ENCODE peak calls at places on chromosomes 6 and 20, in six cellular contexts. X is GM23248, F is thoracic aorta, H is cardiac muscle cell, M is A673, E is psoas muscle. S is an unnamed sample. For H3K36me3, the result is how much of the 10 kb centered on the place peaks cover.

GRCh38 chr6:133697666-133698065 is 191.2 kb upstream of the TCF21 start:
- DNase-seq in F (no peak), H (no peak), M (peak), X (no peak), E (no peak), S (no peak)

GRCh38 chr20:46408281-46408731 is 1.9 kb upstream of the ELMO2 start:
- DNase-seq in H (no peak), X (no peak), F (no peak), E (no peak), M (no peak), S (no peak)

GRCh38 chr6:164455835-164456234 is 853.6 kb downstream of the C6orf118 start:
- DNase-seq in F (no peak), E (no peak), M (no peak), H (no peak), X (no peak), S (peak)

GRCh38 chr6:158756126-158756525 is 63.0 kb downstream of the EZR start:
- DNase-seq in X (no peak), F (no peak), H (no peak), E (no peak), M (no peak), S (peak)

GRCh38 chr20:49319204-49319809 is 41.5 kb upstream of the ZNFX1 start:
- DNase-seq in F (no peak), E (no peak), M (no peak), X (no peak), H (no peak), S (peak)

GRCh38 chr6:126803769-126804168 is 314.7 kb upstream of the RSPO3 start:
- DNase-seq in E (no peak), X (no peak), F (no peak), M (no peak), H (no peak), S (no peak)

GRCh38 chr20:3633913-3634478 is 29.2 kb downstream of the GFRA4 start:
- DNase-seq in H (no peak), X (no peak), E (no peak), F (no peak), M (no peak), S (no peak)

GRCh38 chr20:56347628-56348305 is 11.0 kb upstream of the FAM210B start:
- DNase-seq in F (no peak), H (no peak), E (no peak), M (no peak), X (no peak), S (peak)

DNA sequence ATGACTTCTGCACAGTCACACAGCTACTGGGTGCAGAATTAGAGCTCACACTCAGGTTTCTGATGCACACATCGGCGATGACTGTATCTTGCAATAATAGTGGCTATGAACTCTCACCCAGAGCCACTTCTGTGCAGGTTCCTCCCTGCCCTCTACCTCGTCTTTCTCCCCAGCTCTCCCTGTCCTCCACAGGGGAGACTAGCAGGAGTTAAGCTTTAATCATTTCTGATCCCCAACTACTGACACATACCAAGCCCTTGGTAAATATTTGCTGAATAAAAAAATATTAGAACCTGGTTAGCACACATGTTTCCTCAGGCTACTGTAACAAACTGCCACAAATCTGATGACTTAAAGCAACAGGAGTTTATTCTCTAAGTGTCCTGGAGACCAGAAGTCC is 222.7 kb upstream of the FOXA2 start:
- DNase-seq in E (no peak), H (no peak), F (no peak), M (no peak), X (no peak), S (no peak)
- H3K4me3 ChIP-seq in E (no peak), H (no peak), F (no peak), M (no peak), X (no peak), S (no peak)

DNA sequence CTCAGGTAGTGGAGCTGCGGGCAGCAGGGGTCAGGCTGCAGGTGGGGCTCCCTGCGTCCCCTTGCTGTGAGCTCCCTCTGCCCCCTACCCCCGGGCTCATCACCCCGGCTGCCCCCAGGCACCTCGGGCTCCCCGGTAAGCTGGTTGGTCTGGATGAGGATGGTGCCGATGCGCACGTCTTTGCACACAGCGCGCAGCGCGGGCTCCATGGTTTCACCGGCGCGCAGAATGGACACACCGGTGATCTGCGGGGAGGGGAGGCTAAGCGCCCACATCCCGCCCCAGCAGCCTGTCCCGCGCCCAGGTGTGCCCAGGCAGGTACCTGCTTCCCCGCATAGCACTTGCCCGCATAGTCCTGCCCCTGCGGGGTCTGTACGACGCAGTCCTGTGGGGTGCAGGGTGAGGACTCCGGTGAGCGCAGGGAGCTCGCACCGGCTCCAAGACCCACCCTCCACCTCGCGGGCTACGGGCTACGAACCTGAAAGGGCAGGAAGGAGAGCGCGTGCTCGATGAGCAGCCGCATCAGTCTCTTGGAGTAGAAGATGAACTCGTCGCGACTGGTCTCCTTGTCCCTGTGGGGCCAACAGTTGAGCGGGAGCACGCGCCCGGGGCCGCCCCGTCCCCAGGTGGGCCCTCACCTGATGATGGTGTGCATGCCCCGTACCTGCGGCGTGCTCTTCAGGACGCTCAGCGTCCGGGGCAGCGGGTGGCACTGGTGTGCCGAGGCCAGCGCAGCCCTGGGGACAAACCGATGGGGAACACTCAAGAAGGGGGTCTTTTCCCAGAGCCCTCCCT is 15.5 kb downstream of the UCKL1 start:
- DNase-seq in E (peak), X (no peak), F (no peak), M (no peak), H (no peak), S (no peak)
- H3K36me3 ChIP-seq in E (under half), X (under half), F (under half), M (under half), H (under half), S (under half)

DNA sequence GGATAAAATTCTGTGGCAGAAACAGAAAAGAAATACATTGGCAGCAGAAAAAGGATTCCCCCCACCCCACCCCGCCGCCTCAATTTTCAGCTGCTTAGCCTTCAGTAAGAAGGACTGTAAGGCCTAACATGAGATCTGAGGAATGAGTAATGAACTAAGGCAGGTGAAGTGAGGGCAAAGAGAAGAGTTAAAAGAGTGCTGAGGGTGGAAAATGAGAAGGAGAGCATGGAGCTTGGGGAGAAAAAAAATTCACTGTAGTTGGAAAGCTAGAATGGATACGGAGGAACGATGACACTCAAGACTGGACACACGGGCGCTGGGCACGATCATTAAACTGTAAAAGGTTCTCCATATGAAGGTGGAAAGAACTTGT is 14.6 kb downstream of the POM121L2 start:
- DNase-seq in H (no peak), F (no peak), X (no peak), M (no peak), E (no peak), S (no peak)
- H3K4me3 ChIP-seq in H (no peak), F (no peak), X (no peak), M (peak), E (no peak), S (peak)

DNA sequence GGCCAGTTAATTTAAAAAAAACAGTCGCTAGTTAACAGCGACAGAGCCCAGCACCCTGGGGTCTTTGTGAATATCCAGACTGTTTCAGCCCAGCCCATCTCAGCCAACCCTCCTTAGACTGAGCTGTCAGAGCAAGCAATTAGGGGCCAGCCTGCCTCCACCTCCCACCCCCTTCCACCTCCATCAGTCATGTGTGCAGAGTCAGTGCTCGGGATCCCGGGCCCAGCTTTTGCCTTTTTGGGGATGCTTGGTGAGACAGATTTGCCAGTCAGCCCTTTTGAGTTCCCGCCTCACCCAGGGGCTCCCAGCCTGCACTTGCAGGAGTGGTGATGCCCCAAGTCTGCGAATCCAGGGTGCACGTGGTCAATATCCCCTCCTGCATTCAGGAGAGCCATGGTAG is 6.5 kb upstream of the FAM83D start:
- DNase-seq in X (no peak), H (no peak), F (no peak), M (no peak), E (no peak), S (no peak)
- H3K36me3 ChIP-seq in X (under half), H (under half), F (under half), M (under half), E (under half), S (under half)